ENCODE peak calls at places on chromosomes 12 and 14, in six cellular contexts. One of them, this sample, is unnamed. For H3K4me1, the result is how much of the 10 kb centered on the place peaks cover.

GRCh38 chr12:53193040-53193439 is 12.3 kb upstream of the CSAD start:
- DNase-seq in stomach: no peak
- DNase-seq in SK-N-SH: no peak
- DNase-seq in Panc1: no peak
- DNase-seq in HCT116: no peak
- DNase-seq in sigmoid colon: no peak
- DNase-seq in this sample: no peak

GRCh38 chr12:122950276-122950675 is 16.0 kb downstream of the ABCB9 start:
- DNase-seq in stomach: no peak
- DNase-seq in SK-N-SH: peak
- DNase-seq in Panc1: no peak
- DNase-seq in HCT116: no peak
- DNase-seq in sigmoid colon: no peak
- DNase-seq in this sample: no peak

GRCh38 chr12:80001562-80001961 is 66.7 kb upstream of the PPP1R12A start:
- DNase-seq in stomach: no peak
- DNase-seq in SK-N-SH: no peak
- DNase-seq in Panc1: no peak
- DNase-seq in HCT116: no peak
- DNase-seq in sigmoid colon: no peak
- DNase-seq in this sample: no peak

GRCh38 chr12:39252628-39253027 is 190.3 kb downstream of the KIF21A start:
- DNase-seq in stomach: no peak
- DNase-seq in SK-N-SH: no peak
- DNase-seq in Panc1: no peak
- DNase-seq in HCT116: no peak
- DNase-seq in sigmoid colon: no peak
- DNase-seq in this sample: no peak

GRCh38 chr14:52829527-52829926 is 38.1 kb upstream of the GNPNAT1 start:
- DNase-seq in stomach: no peak
- DNase-seq in SK-N-SH: no peak
- DNase-seq in Panc1: no peak
- DNase-seq in HCT116: no peak
- DNase-seq in sigmoid colon: no peak
- DNase-seq in this sample: no peak

GRCh38 chr12:114933428-114934160 is 249.6 kb upstream of the TBX3 start:
- DNase-seq in stomach: no peak
- DNase-seq in SK-N-SH: peak
- DNase-seq in Panc1: peak
- DNase-seq in HCT116: peak
- DNase-seq in sigmoid colon: no peak
- DNase-seq in this sample: no peak

GRCh38 chr12:55828357-55828756 is 1.0 kb downstream of the DNAJC14 start:
- DNase-seq in stomach: no peak
- DNase-seq in SK-N-SH: no peak
- DNase-seq in Panc1: no peak
- DNase-seq in HCT116: no peak
- DNase-seq in sigmoid colon: peak
- DNase-seq in this sample: no peak

GRCh38 chr14:94974893-94975292 is 182.4 kb downstream of the DICER1 start:
- DNase-seq in stomach: no peak
- DNase-seq in SK-N-SH: no peak
- DNase-seq in Panc1: no peak
- DNase-seq in HCT116: no peak
- DNase-seq in sigmoid colon: no peak
- DNase-seq in this sample: no peak

GRCh38 chr12:115541891-115542361 is 735.6 kb downstream of the MED13L start:
- DNase-seq in stomach: no peak
- DNase-seq in SK-N-SH: no peak
- DNase-seq in Panc1: no peak
- DNase-seq in HCT116: no peak
- DNase-seq in sigmoid colon: no peak
- DNase-seq in this sample: no peak

GRCh38 chr14:31164115-31164514 is 43.5 kb downstream of the HECTD1 start:
- DNase-seq in stomach: no peak
- DNase-seq in SK-N-SH: no peak
- DNase-seq in Panc1: no peak
- DNase-seq in HCT116: no peak
- DNase-seq in sigmoid colon: no peak
- DNase-seq in this sample: no peak

GRCh38 chr14:31154956-31155355 is 52.6 kb downstream of the HECTD1 start:
- DNase-seq in stomach: no peak
- DNase-seq in SK-N-SH: no peak
- DNase-seq in Panc1: no peak
- DNase-seq in HCT116: peak
- DNase-seq in sigmoid colon: no peak
- DNase-seq in this sample: no peak

GRCh38 chr14:31161274-31161673 is 46.3 kb downstream of the HECTD1 start:
- DNase-seq in stomach: no peak
- DNase-seq in SK-N-SH: no peak
- DNase-seq in Panc1: no peak
- DNase-seq in HCT116: no peak
- DNase-seq in sigmoid colon: no peak
- DNase-seq in this sample: no peak

GRCh38 chr14:31162910-31163649 is 44.5 kb downstream of the HECTD1 start:
- DNase-seq in stomach: no peak
- DNase-seq in SK-N-SH: no peak
- DNase-seq in Panc1: no peak
- DNase-seq in HCT116: no peak
- DNase-seq in sigmoid colon: no peak
- DNase-seq in this sample: no peak

DNA sequence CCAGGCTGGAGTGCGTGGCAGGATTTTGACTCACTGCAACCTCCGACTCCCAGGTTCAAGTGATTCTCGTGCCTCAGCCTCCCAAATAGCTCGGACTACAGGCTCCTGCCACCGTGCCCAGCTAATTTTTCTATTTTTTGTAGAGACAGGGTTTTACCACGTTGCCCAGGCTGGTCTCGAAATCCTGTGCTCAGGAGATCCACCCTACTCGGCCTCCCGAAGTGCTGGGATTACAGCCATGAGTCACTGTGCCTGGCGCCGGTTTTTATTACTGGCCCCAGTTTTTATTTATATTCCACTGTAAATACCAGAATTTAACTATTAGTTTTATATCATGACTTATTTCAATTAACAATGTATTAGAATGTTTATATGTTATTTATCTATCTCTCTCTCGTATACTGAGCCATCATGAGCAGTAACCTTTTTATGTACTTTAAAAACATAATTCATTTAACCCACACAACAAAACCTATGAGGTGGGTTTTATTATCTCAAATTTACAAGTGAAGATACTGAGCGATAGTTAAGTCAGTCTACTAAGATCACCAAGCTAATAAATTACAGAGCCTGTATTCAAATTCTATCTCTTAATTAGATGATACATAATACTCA is 47.8 kb downstream of the HECTD1 start:
- DNase-seq in stomach: no peak
- DNase-seq in SK-N-SH: no peak
- DNase-seq in Panc1: no peak
- DNase-seq in HCT116: peak
- DNase-seq in sigmoid colon: peak
- DNase-seq in this sample: no peak
- H3K27ac ChIP-seq in stomach: no peak
- H3K27ac ChIP-seq in SK-N-SH: no peak
- H3K27ac ChIP-seq in Panc1: no peak
- H3K27ac ChIP-seq in HCT116: peak
- H3K27ac ChIP-seq in sigmoid colon: peak
- H3K27ac ChIP-seq in this sample: peak

GRCh38 chr14:61477845-61478438 is 156.6 kb downstream of the PRKCH start:
- DNase-seq in stomach: peak
- DNase-seq in SK-N-SH: no peak
- DNase-seq in Panc1: no peak
- DNase-seq in HCT116: peak
- DNase-seq in sigmoid colon: peak
- DNase-seq in this sample: no peak
- H3K4me1 ChIP-seq in stomach: under half
- H3K4me1 ChIP-seq in SK-N-SH: half or more
- H3K4me1 ChIP-seq in Panc1: under half
- H3K4me1 ChIP-seq in HCT116: under half
- H3K4me1 ChIP-seq in sigmoid colon: under half
- H3K4me1 ChIP-seq in this sample: half or more

GRCh38 chr14:75577724-75578098 is 709 bp upstream of the FLVCR2 start:
- DNase-seq in stomach: peak
- DNase-seq in SK-N-SH: peak
- DNase-seq in Panc1: peak
- DNase-seq in HCT116: peak
- DNase-seq in sigmoid colon: peak
- DNase-seq in this sample: peak
- TF ChIP-seq POLR2AphosphoS5 in stomach: no peak
- TF ChIP-seq POLR2AphosphoS5 in SK-N-SH: no peak
- TF ChIP-seq POLR2AphosphoS5 in Panc1: no peak
- TF ChIP-seq POLR2AphosphoS5 in HCT116: no peak
- TF ChIP-seq POLR2AphosphoS5 in sigmoid colon: peak
- TF ChIP-seq POLR2AphosphoS5 in this sample: peak

DNA sequence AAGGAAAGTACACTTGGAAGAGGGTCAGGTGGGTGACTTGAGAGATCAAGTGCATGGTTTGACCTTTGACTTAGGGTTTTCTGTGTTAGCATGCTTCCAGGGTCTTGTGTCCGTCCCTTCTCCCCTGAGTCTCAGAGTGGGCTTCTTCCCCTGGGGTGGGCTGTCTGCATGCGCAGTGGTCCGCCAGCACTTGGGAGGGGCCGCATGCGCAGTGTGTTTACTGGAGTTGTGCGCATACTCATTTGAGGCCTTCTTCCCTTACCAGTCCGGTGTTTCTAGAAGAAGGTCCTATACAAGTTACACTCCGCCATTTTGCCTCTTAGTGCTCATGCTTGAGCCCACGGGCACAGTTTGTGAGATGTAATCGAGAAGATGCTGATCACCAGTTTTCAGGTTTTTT is 58.5 kb downstream of the RIN3 start:
- DNase-seq in stomach: no peak
- DNase-seq in SK-N-SH: no peak
- DNase-seq in Panc1: no peak
- DNase-seq in HCT116: no peak
- DNase-seq in sigmoid colon: peak
- DNase-seq in this sample: no peak
- H3K27ac ChIP-seq in stomach: no peak
- H3K27ac ChIP-seq in SK-N-SH: no peak
- H3K27ac ChIP-seq in Panc1: no peak
- H3K27ac ChIP-seq in HCT116: no peak
- H3K27ac ChIP-seq in sigmoid colon: no peak
- H3K27ac ChIP-seq in this sample: no peak

GRCh38 chr14:93102141-93102540 is 13.6 kb downstream of the ITPK1 start:
- DNase-seq in stomach: no peak
- DNase-seq in SK-N-SH: no peak
- DNase-seq in Panc1: no peak
- DNase-seq in HCT116: no peak
- DNase-seq in sigmoid colon: no peak
- DNase-seq in this sample: no peak

GRCh38 chr14:93104961-93105360 is 10.8 kb downstream of the ITPK1 start:
- DNase-seq in stomach: no peak
- DNase-seq in SK-N-SH: no peak
- DNase-seq in Panc1: no peak
- DNase-seq in HCT116: no peak
- DNase-seq in sigmoid colon: no peak
- DNase-seq in this sample: no peak

GRCh38 chr14:93105362-93105761 is 10.4 kb downstream of the ITPK1 start:
- DNase-seq in stomach: peak
- DNase-seq in SK-N-SH: no peak
- DNase-seq in Panc1: no peak
- DNase-seq in HCT116: no peak
- DNase-seq in sigmoid colon: no peak
- DNase-seq in this sample: no peak

GRCh38 chr14:93100570-93100969 is 15.2 kb downstream of the ITPK1 start:
- DNase-seq in stomach: no peak
- DNase-seq in SK-N-SH: peak
- DNase-seq in Panc1: no peak
- DNase-seq in HCT116: no peak
- DNase-seq in sigmoid colon: no peak
- DNase-seq in this sample: no peak

GRCh38 chr14:93103392-93104080 is 12.2 kb downstream of the ITPK1 start:
- DNase-seq in stomach: peak
- DNase-seq in SK-N-SH: peak
- DNase-seq in Panc1: no peak
- DNase-seq in HCT116: no peak
- DNase-seq in sigmoid colon: no peak
- DNase-seq in this sample: no peak
- H3K4me1 ChIP-seq in stomach: under half
- H3K4me1 ChIP-seq in SK-N-SH: under half
- H3K4me1 ChIP-seq in Panc1: under half
- H3K4me1 ChIP-seq in HCT116: under half
- H3K4me1 ChIP-seq in sigmoid colon: half or more
- H3K4me1 ChIP-seq in this sample: half or more

GRCh38 chr12:111503116-111503515 is 96.0 kb downstream of the ATXN2 start:
- DNase-seq in stomach: no peak
- DNase-seq in SK-N-SH: no peak
- DNase-seq in Panc1: no peak
- DNase-seq in HCT116: no peak
- DNase-seq in sigmoid colon: no peak
- DNase-seq in this sample: no peak
- TF ChIP-seq POLR2AphosphoS5 in stomach: no peak
- TF ChIP-seq POLR2AphosphoS5 in SK-N-SH: no peak
- TF ChIP-seq POLR2AphosphoS5 in Panc1: no peak
- TF ChIP-seq POLR2AphosphoS5 in HCT116: no peak
- TF ChIP-seq POLR2AphosphoS5 in sigmoid colon: no peak
- TF ChIP-seq POLR2AphosphoS5 in this sample: no peak

GRCh38 chr14:30297856-30298255 is 261.1 kb upstream of the G2E3 start:
- DNase-seq in stomach: no peak
- DNase-seq in SK-N-SH: no peak
- DNase-seq in Panc1: no peak
- DNase-seq in HCT116: no peak
- DNase-seq in sigmoid colon: no peak
- DNase-seq in this sample: no peak

GRCh38 chr14:30296956-30297405 is 262.0 kb upstream of the G2E3 start:
- DNase-seq in stomach: no peak
- DNase-seq in SK-N-SH: no peak
- DNase-seq in Panc1: no peak
- DNase-seq in HCT116: no peak
- DNase-seq in sigmoid colon: no peak
- DNase-seq in this sample: no peak

GRCh38 chr14:30303350-30303749 is 255.6 kb upstream of the G2E3 start:
- DNase-seq in stomach: no peak
- DNase-seq in SK-N-SH: no peak
- DNase-seq in Panc1: no peak
- DNase-seq in HCT116: no peak
- DNase-seq in sigmoid colon: no peak
- DNase-seq in this sample: no peak

GRCh38 chr14:30298266-30298795 is 260.6 kb upstream of the G2E3 start:
- DNase-seq in stomach: no peak
- DNase-seq in SK-N-SH: no peak
- DNase-seq in Panc1: no peak
- DNase-seq in HCT116: no peak
- DNase-seq in sigmoid colon: no peak
- DNase-seq in this sample: no peak

GRCh38 chr14:30299915-30300314 is 259.0 kb upstream of the G2E3 start:
- DNase-seq in stomach: no peak
- DNase-seq in SK-N-SH: no peak
- DNase-seq in Panc1: no peak
- DNase-seq in HCT116: no peak
- DNase-seq in sigmoid colon: no peak
- DNase-seq in this sample: no peak
- H3K27ac ChIP-seq in stomach: no peak
- H3K27ac ChIP-seq in SK-N-SH: no peak
- H3K27ac ChIP-seq in Panc1: no peak
- H3K27ac ChIP-seq in HCT116: no peak
- H3K27ac ChIP-seq in sigmoid colon: no peak
- H3K27ac ChIP-seq in this sample: no peak

DNA sequence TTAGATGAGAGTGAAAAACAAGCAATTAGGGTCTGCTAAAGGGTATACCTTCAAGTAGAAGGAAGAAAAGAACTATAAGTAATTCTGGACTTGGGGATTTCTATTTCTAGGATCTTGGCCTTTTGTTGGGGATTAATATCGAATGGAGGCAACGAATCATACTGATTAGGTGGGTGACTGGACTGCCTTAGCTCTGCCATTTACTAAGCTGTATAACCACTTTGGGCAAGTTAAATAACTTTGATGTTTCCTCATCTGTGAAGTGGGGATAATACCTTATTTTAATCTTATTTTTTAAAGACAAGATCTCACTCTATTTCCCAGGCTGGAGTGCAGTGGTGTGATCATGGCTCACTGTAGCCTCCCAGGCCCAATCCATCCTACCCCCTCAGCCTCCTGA is 6.6 kb downstream of the IKBIP start:
- DNase-seq in stomach: no peak
- DNase-seq in SK-N-SH: no peak
- DNase-seq in Panc1: no peak
- DNase-seq in HCT116: no peak
- DNase-seq in sigmoid colon: no peak
- DNase-seq in this sample: no peak
- H3K4me1 ChIP-seq in stomach: under half
- H3K4me1 ChIP-seq in SK-N-SH: under half
- H3K4me1 ChIP-seq in Panc1: under half
- H3K4me1 ChIP-seq in HCT116: under half
- H3K4me1 ChIP-seq in sigmoid colon: under half
- H3K4me1 ChIP-seq in this sample: under half

This sample was measured in vagina.